ENCODE peak calls at places on chromosomes 13 and 19, in ten cellular contexts. Y, W, D, N, B, Z, Q, X, O and S are unnamed samples. For H3K4me1, the result is how much of the 10 kb centered on the place peaks cover.

GRCh38 chr13:106499905-106500304 is 35.6 kb downstream of the EFNB2 start:
- DNase-seq in Y (no peak), W (no peak), D (no peak), N (no peak), B (no peak), Z (no peak), Q (no peak), X (no peak), O (no peak), S (no peak)

GRCh38 chr13:85544756-85545155 is 254.5 kb downstream of the SLITRK6 start:
- DNase-seq in Y (no peak), W (no peak), D (no peak), N (no peak), B (no peak), Z (no peak), Q (no peak), X (no peak), O (no peak), S (no peak)

GRCh38 chr19:49691243-49692101 is 556 bp downstream of the CPT1C start:
- DNase-seq in Y (no peak), W (peak), D (peak), N (peak), B (peak), Z (no peak), Q (no peak), X (peak), O (peak), S (no peak)

GRCh38 chr19:28394705-28395104 is 818.2 kb downstream of the UQCRFS1 start:
- DNase-seq in Y (no peak), W (no peak), D (no peak), N (no peak), B (no peak), Z (no peak), Q (no peak), X (no peak), O (no peak), S (no peak)

GRCh38 chr13:40550130-40550529 is 116.3 kb downstream of the FOXO1 start:
- DNase-seq in Y (no peak), W (no peak), D (no peak), N (no peak), B (no peak), Z (no peak), Q (no peak), X (no peak), O (no peak), S (no peak)

GRCh38 chr19:38360351-38360750 is 14.0 kb upstream of the PSMD8 start:
- DNase-seq in Y (no peak), W (no peak), D (no peak), N (no peak), B (no peak), Z (no peak), Q (no peak), X (no peak), O (no peak), S (no peak)

GRCh38 chr19:32814046-32814445 is 55.5 kb downstream of the SLC7A9 start:
- DNase-seq in Y (no peak), W (peak), D (no peak), N (no peak), B (no peak), Z (no peak), Q (no peak), X (no peak), O (no peak), S (peak)

GRCh38 chr13:67128148-67128547 is 102.0 kb downstream of the PCDH9 start:
- DNase-seq in Y (no peak), W (no peak), D (no peak), N (no peak), B (no peak), Z (no peak), Q (no peak), X (no peak), O (no peak), S (no peak)

GRCh38 chr13:33080962-33081655 is 64.9 kb downstream of the KL start:
- DNase-seq in Y (no peak), W (no peak), D (no peak), N (peak), B (no peak), Z (no peak), Q (no peak), X (no peak), O (no peak), S (no peak)

GRCh38 chr13:99523838-99524237 is 22.6 kb downstream of the TM9SF2 start:
- DNase-seq in Y (no peak), W (no peak), D (no peak), N (peak), B (no peak), Z (no peak), Q (no peak), X (no peak), O (no peak), S (no peak)

GRCh38 chr13:66534561-66534960 is 695.6 kb downstream of the PCDH9 start:
- DNase-seq in Y (no peak), W (no peak), D (no peak), N (no peak), B (no peak), Z (no peak), Q (no peak), X (no peak), O (no peak), S (no peak)

GRCh38 chr19:35430382-35431146 is 17.5 kb upstream of the FFAR2 start:
- DNase-seq in Y (no peak), W (no peak), D (no peak), N (no peak), B (no peak), Z (peak), Q (no peak), X (no peak), O (no peak), S (no peak)

GRCh38 chr13:102983496-102983895 is 82.7 kb downstream of the SLC10A2 start:
- DNase-seq in Y (no peak), W (no peak), D (no peak), N (no peak), B (no peak), Z (no peak), Q (no peak), X (no peak), O (no peak), S (no peak)

GRCh38 chr19:48512504-48513288 is 1.1 kb upstream of the LMTK3 start:
- DNase-seq in Y (no peak), W (no peak), D (no peak), N (no peak), B (no peak), Z (no peak), Q (no peak), X (no peak), O (no peak), S (no peak)

GRCh38 chr19:18443406-18443805 is 5.5 kb upstream of the ISYNA1 start:
- DNase-seq in Y (no peak), W (no peak), D (no peak), N (no peak), B (no peak), Z (no peak), Q (no peak), X (no peak), O (no peak), S (no peak)

GRCh38 chr13:31385534-31385933 is 185.8 kb downstream of the B3GLCT start:
- DNase-seq in Y (no peak), W (no peak), D (no peak), N (peak), B (no peak), Z (no peak), Q (no peak), X (no peak), O (no peak), S (no peak)

GRCh38 chr19:36160821-36161596 is 8.8 kb upstream of the COX7A1 start:
- DNase-seq in Y (no peak), W (no peak), D (no peak), N (no peak), B (no peak), Z (no peak), Q (no peak), X (peak), O (peak), S (no peak)

GRCh38 chr19:13244920-13245319 is 94.7 kb downstream of the IER2 start:
- DNase-seq in Y (no peak), W (no peak), D (no peak), N (no peak), B (no peak), Z (no peak), Q (no peak), X (no peak), O (no peak), S (no peak)

GRCh38 chr13:89465366-89465765 is 1794.2 kb downstream of the SLITRK5 start:
- DNase-seq in Y (no peak), W (no peak), D (no peak), N (no peak), B (no peak), Z (no peak), Q (no peak), X (no peak), O (no peak), S (no peak)

GRCh38 chr13:50864492-50864891 is 21.0 kb upstream of the DLEU7 start:
- DNase-seq in Y (no peak), W (no peak), D (no peak), N (no peak), B (no peak), Z (no peak), Q (no peak), X (no peak), O (no peak), S (no peak)

GRCh38 chr19:3985643-3986259 is 488 bp upstream of the EEF2 start:
- DNase-seq in Y (no peak), W (no peak), D (no peak), N (no peak), B (no peak), Z (no peak), Q (no peak), X (no peak), O (no peak), S (peak)
- H3K4me1 ChIP-seq in Y (half or more), W (half or more), D (under half), N (under half), B (under half), Z (under half), Q (half or more), X (under half), O (under half), S (under half)

DNA sequence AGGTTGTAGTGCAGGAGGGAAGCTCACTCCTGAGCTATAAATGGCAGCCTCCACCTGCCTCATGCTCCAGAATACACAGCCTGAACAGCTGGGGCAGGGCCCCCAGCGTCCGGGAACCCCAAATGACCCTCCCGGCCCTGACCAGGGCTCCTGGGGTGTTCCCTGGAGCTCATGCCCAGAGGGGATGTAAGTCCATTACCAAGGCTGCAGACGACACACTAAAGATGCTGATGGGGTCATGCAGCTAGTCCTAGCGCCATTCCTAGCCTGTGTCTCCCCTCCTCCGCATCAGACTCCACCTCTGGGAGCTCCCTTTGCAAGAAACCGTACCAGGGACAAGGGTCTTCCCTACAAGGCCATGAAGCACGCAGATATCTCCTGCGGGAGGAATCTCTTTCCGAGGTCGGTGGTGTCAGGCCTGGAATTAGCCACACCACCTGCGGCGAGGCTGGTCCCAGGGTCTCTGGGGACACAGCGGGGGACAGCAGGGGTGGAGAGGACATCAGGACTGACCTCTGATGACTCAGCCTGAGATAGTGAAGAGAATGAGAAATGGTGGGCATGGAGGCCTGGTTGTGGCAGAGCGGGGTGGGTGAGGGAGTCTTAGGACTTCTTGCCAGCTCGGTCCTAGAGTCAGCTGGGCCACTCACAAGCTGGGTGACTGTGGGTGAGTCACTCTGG is 11.9 kb upstream of the TPM4 start:
- DNase-seq in Y (no peak), W (no peak), D (no peak), N (no peak), B (no peak), Z (no peak), Q (no peak), X (no peak), O (no peak), S (no peak)
- H3K4me1 ChIP-seq in Y (under half), W (under half), D (under half), N (under half), B (under half), Z (under half), Q (under half), X (under half), O (under half), S (under half)

GRCh38 chr19:40598918-40599307 is 2.3 kb upstream of the LTBP4 start:
- DNase-seq in Y (no peak), W (no peak), D (no peak), N (no peak), B (no peak), Z (no peak), Q (no peak), X (no peak), O (no peak), S (no peak)
- H3K4me1 ChIP-seq in Y (half or more), W (half or more), D (under half), N (under half), B (under half), Z (under half), Q (half or more), X (under half), O (under half), S (under half)

DNA sequence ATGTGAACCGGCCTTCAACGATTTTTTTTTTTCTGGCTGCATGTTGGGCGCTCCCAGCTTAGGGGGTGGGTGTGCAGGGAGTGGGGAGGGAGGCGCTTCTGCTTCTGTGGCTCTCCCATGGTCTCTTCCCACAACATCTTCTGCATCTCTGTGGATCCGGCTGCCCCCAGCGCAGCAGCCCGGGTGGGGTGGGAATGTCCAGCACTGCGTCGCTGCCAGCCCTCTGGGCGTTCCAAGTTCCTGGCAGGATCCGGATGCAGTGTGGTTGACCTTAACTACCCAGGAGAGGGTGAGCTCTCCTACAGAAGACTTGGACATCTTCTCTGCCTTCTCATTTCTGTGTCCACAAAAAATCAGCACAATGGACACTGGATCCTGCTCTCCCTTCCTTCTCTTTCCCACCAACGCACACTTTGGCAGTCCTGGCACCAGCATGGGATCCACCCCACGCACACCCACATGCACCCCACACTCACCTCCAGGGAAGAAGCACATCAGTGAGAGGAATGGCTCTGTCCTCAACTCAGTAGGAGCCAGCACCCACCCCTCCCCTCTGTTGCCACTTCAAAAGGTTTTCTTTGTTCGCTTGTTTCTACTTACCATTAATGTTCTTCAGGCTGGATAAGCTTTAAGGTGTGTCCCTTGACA is 177.3 kb downstream of the COL4A1 start:
- DNase-seq in Y (no peak), W (no peak), D (no peak), N (no peak), B (no peak), Z (peak), Q (no peak), X (no peak), O (no peak), S (no peak)
- H3K4me1 ChIP-seq in Y (under half), W (under half), D (under half), N (under half), B (under half), Z (under half), Q (under half), X (under half), O (under half), S (under half)

GRCh38 chr19:40798997-40799557 is at the start of gene EGLN2:
- DNase-seq in Y (no peak), W (no peak), D (no peak), N (no peak), B (no peak), Z (no peak), Q (no peak), X (no peak), O (no peak), S (no peak)
- H3K4me1 ChIP-seq in Y (half or more), W (half or more), D (under half), N (under half), B (under half), Z (under half), Q (half or more), X (under half), O (under half), S (under half)

GRCh38 chr19:4977299-4978174 is 8.6 kb downstream of the KDM4B start:
- DNase-seq in Y (no peak), W (no peak), D (peak), N (no peak), B (peak), Z (no peak), Q (no peak), X (peak), O (no peak), S (peak)
- H3K4me1 ChIP-seq in Y (half or more), W (half or more), D (under half), N (under half), B (under half), Z (under half), Q (under half), X (under half), O (under half), S (under half)

DNA sequence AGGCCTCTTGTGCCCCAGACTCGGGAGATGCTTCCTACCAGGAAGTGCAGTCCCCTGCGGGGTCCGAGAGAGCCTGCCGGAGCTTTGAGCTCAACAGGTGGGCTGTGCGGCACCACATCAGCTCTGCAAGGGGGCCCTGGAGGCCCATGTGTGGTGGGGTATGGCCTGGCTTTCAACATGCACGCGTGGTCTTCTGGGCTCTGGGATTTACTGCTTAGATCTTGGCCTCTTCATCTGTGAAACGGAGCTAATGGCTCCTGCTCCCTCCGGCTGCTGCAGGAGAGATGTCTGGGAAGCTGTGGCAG is 18.0 kb downstream of the NDUFB7 start:
- DNase-seq in Y (no peak), W (no peak), D (no peak), N (no peak), B (no peak), Z (no peak), Q (no peak), X (no peak), O (no peak), S (no peak)
- H3K4me1 ChIP-seq in Y (under half), W (half or more), D (under half), N (under half), B (under half), Z (under half), Q (half or more), X (under half), O (under half), S (half or more)

DNA sequence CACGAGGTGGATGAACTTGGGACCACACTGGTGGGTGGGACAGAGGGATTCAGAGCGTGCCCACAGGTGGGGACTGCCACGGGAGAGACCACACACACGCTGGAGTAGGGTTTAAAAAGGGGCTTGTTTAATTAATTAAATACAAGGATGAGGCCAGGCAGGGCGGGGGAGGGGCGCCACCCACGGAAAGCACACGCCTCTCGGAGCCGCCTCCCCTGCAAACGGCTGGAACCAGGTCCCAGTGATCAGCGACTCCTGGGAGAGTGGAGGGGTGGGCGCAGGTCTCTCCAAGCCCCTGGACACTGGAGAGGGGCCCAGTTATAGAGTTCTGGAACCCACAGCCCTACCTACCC is 4.0 kb upstream of the REXO1 start:
- DNase-seq in Y (no peak), W (no peak), D (no peak), N (no peak), B (no peak), Z (no peak), Q (no peak), X (no peak), O (no peak), S (no peak)
- H3K4me1 ChIP-seq in Y (half or more), W (half or more), D (under half), N (under half), B (under half), Z (under half), Q (half or more), X (under half), O (under half), S (under half)

GRCh38 chr19:2497186-2497585 is 21.3 kb downstream of the GADD45B start:
- DNase-seq in Y (no peak), W (no peak), D (no peak), N (no peak), B (no peak), Z (no peak), Q (no peak), X (peak), O (no peak), S (no peak)
- H3K4me1 ChIP-seq in Y (under half), W (under half), D (under half), N (under half), B (under half), Z (under half), Q (under half), X (under half), O (under half), S (under half)

GRCh38 chr19:7650148-7650547 is 13.2 kb downstream of the STXBP2 start:
- DNase-seq in Y (no peak), W (no peak), D (no peak), N (no peak), B (no peak), Z (no peak), Q (no peak), X (no peak), O (no peak), S (no peak)
- H3K4me1 ChIP-seq in Y (under half), W (under half), D (under half), N (under half), B (under half), Z (under half), Q (under half), X (under half), O (under half), S (under half)